ENCODE peak calls at places on chromosome 17, in four cellular contexts. M, N, B and J are unnamed samples.

GRCh38 chr17:36511216-36511615 is 23.5 kb downstream of the MYO19 start:
- DNase-seq in B (no peak), N (no peak), M (no peak), J (no peak)

GRCh38 chr17:18371455-18371854 is 6.1 kb upstream of the EVPLL start:
- DNase-seq in B (no peak), N (no peak), M (no peak), J (no peak)

GRCh38 chr17:58285422-58285810 is 4.7 kb upstream of the MPO start:
- DNase-seq in M (no peak), N (no peak), B (no peak), J (no peak)

GRCh38 chr17:68061512-68062313 is 26.2 kb downstream of the KPNA2 start:
- DNase-seq in M (no peak), N (no peak), B (peak), J (no peak)

GRCh38 chr17:46191332-46192210 is 1.7 kb downstream of the KANSL1 start:
- DNase-seq in B (peak), M (peak), N (peak), J (no peak)

GRCh38 chr17:49051269-49051668 is 54.1 kb downstream of the IGF2BP1 start:
- DNase-seq in B (no peak), N (no peak), M (no peak), J (no peak)

GRCh38 chr17:59620518-59621259 is 994 bp downstream of the CLTC start:
- DNase-seq in N (peak), M (peak), B (peak), J (peak)

GRCh38 chr17:27577124-27577761 is 53.7 kb upstream of the LGALS9 start:
- DNase-seq in M (peak), N (no peak), B (no peak), J (no peak)

GRCh38 chr17:9999948-10000695 is 95.1 kb upstream of the RCVRN start:
- DNase-seq in M (no peak), N (no peak), B (no peak), J (no peak)

GRCh38 chr17:81385320-81386111 is 9.7 kb upstream of the BAHCC1 start:
- DNase-seq in B (no peak), M (no peak), N (no peak), J (no peak)

GRCh38 chr17:62816282-62816839 is 8.2 kb upstream of the MARCHF10 start:
- DNase-seq in B (no peak), N (no peak), M (no peak), J (no peak)

GRCh38 chr17:4530799-4531730 is 24.1 kb downstream of the MYBBP1A start:
- DNase-seq in M (no peak), N (no peak), B (no peak), J (no peak)

GRCh38 chr17:75571197-75571884 is 16.3 kb upstream of the MYO15B start:
- DNase-seq in M (no peak), N (no peak), B (no peak), J (no peak)

GRCh38 chr17:60300949-60301348 is 91.0 kb downstream of the USP32 start:
- DNase-seq in N (no peak), B (no peak), M (no peak), J (no peak)

DNA sequence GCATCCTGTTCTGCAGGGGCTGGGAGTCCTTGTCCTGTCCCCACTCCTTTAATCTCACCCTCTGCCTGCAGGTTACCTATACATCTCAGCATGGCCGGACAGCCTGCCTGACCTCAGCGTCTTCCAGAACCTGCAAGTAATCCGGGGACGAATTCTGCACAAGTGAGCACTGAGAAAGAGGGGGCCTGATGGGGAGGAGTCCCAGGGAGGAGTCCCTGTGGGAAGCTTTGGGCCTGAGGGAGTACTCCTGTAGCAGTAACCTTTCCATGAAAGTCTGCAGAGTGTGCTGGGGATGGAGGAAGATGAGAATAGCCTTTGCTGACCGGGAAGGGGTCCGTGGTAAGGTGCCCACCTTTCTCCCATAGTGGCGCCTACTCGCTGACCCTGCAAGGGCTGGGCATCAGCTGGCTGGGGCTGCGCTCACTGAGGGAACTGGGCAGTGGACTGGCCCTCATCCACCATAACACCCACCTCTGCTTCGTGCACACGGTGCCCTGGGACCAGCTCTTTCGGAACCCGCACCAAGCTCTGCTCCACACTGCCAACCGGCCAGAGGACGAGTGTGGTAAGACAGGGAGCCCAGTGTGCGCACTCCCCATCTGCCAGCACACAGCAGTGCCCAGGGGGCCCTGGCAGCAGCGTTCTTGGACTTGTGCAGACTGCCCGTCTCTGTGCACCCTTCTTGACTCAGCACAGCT is 14.8 kb downstream of the MIEN1 start:
- DNase-seq in M (no peak), N (no peak), B (no peak), J (no peak)
- H3K4me3 ChIP-seq in M (no peak), N (no peak), B (no peak), J (no peak)

GRCh38 chr17:73308017-73308823 is 3.6 kb downstream of the CDC42EP4 start:
- DNase-seq in N (peak), B (peak), M (peak), J (peak)
- H3K4me3 ChIP-seq in N (no peak), B (peak), M (peak), J (peak)

GRCh38 chr17:41813039-41813680 is 356 bp downstream of the FKBP10 start:
- DNase-seq in M (no peak), N (no peak), B (no peak), J (no peak)

GRCh38 chr17:41813699-41814124 is 908 bp downstream of the FKBP10 start:
- DNase-seq in M (no peak), B (no peak), N (no peak), J (no peak)

GRCh38 chr17:41812176-41813038 is at the start of gene FKBP10:
- DNase-seq in M (peak), N (peak), B (peak), J (peak)

GRCh38 chr17:41811549-41812175 is at the start of gene P3H4:
- DNase-seq in M (peak), N (peak), B (peak), J (peak)

GRCh38 chr17:41814195-41814594 is 1.4 kb downstream of the FKBP10 start:
- DNase-seq in B (no peak), M (peak), N (no peak), J (no peak)
- H3K4me3 ChIP-seq in B (peak), M (peak), N (no peak), J (no peak)

GRCh38 chr17:61457226-61457983 is 5.2 kb downstream of the TBX4 start:
- DNase-seq in M (no peak), N (peak), B (peak), J (no peak)
- H3K4me3 ChIP-seq in M (no peak), N (peak), B (peak), J (no peak)

GRCh38 chr17:48004973-48005372 is 32.6 kb downstream of the COPZ2 start:
- DNase-seq in M (peak), B (no peak), N (no peak), J (no peak)
- H3K4me3 ChIP-seq in M (peak), B (no peak), N (no peak), J (no peak)

DNA sequence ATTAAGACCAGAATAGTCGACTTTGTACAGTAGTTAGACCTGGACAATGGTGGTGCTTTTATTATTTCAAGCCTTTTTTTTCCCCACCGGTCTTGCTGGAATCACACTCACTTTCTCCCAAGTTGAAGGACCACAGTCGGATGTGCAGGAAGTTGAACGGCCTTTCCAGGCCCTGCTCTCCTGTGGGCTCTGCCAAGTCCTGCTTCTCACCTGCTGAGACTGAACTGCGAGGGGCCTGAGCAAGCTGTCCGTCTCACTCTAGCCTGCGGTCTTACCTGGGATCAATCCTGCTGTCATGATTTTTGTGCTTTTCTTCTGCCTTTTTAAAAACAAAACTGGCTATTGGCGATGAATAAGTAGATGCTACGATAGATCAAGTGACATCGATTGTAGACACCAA is 1.3 kb downstream of the TLCD3A start:
- DNase-seq in B (no peak), N (no peak), M (no peak), J (no peak)
- H3K4me3 ChIP-seq in B (peak), N (peak), M (peak), J (peak)

DNA sequence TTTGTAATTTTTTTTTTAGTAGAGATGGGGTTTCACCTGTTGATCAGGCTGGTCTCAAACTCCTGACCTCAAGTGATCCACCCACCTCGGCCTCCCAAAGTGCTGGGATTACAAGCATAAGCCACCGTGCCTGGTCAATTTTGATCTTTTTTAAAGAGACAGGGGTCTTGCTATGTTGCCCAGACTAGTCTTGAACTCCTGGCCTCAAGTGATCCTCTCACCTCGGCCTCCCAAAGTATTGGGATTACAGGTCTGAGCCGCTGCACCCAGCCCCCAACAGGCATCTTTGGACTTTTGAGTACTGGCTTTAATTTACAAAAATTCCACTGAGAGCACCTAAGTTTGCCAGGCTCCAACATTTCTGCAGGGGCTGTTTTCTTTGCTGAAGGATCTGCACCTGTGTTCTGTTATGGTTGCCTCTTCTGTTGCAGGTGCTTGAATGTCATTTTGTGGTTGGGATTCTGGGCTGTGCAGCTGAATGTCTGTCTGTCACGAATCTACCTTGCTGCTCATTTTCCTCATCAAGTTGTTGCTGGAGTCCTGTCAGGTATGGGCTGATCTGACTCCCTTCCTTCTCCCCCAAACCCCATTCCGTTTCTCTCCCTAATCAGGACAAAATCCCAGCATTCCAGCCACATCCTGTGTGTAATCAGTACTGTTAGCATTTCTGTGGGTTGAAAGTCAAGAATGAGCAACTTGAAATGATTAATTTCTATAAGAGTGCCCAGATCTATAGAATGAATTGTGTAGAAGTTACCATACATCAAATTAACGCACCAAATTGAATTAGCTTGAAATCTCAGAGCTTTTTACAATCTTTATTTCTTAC is 8.5 kb downstream of the G6PC1 start:
- DNase-seq in B (no peak), N (no peak), M (no peak), J (no peak)
- H3K4me3 ChIP-seq in B (no peak), N (no peak), M (no peak), J (no peak)